ENCODE peak calls at places on chromosomes 16 and 17, in six cellular contexts. G, R, Z, A, T and W are unnamed samples.
A peak's percentile ranks its signal among the peaks of the same experiment; 100 is the strongest.

GRCh38 chr16:81266680-81267095 is 28.2 kb downstream of the BCO1 start:
- DNase-seq in G (no peak), R (no peak), Z (peak; percentile 67), A (peak; percentile 36), T (no peak), W (no peak)

GRCh38 chr16:89268987-89269735 is 51.7 kb downstream of the ZNF778 start:
- DNase-seq in G (peak; percentile 65), R (no peak), Z (no peak), A (peak; percentile 31), T (no peak), W (no peak)

GRCh38 chr17:71409712-71410111 is 711.1 kb upstream of the SOX9 start:
- DNase-seq in G (no peak), R (no peak), Z (peak; percentile 97), A (peak; percentile 92), T (no peak), W (no peak)

GRCh38 chr17:41618341-41619161 is 5.8 kb downstream of the KRT17 start:
- DNase-seq in G (no peak), R (no peak), Z (peak; percentile 86), A (no peak), T (no peak), W (no peak)

GRCh38 chr17:58323420-58324408 is 4.9 kb downstream of the TSPOAP1 start:
- DNase-seq in G (no peak), R (no peak), Z (no peak), A (no peak), T (no peak), W (no peak)

GRCh38 chr17:82022310-82022980 is at the start of gene CENPX:
- DNase-seq in G (no peak), R (no peak), Z (no peak), A (no peak), T (peak; percentile 67), W (no peak)

GRCh38 chr16:66517586-66518263 is 32.2 kb downstream of the TK2 start:
- DNase-seq in G (no peak), R (no peak), Z (no peak), A (no peak), T (no peak), W (no peak)

GRCh38 chr17:28620010-28620409 is 6.0 kb upstream of the RSKR start:
- DNase-seq in G (no peak), R (no peak), Z (no peak), A (no peak), T (no peak), W (no peak)

GRCh38 chr16:48091077-48091476 is 64.7 kb downstream of the ABCC12 start:
- DNase-seq in G (no peak), R (no peak), Z (no peak), A (no peak), T (no peak), W (no peak)

GRCh38 chr17:44652727-44653126 is 3.5 kb upstream of the MEIOC start:
- DNase-seq in G (no peak), R (no peak), Z (no peak), A (no peak), T (no peak), W (no peak)

GRCh38 chr17:32881054-32881453 is 4.1 kb upstream of the MYO1D start:
- DNase-seq in G (no peak), R (no peak), Z (no peak), A (no peak), T (no peak), W (no peak)

GRCh38 chr17:7839890-7840260 is 5.9 kb downstream of the KDM6B start:
- DNase-seq in G (no peak), R (no peak), Z (no peak), A (peak; percentile 36), T (peak; percentile 31), W (no peak)

GRCh38 chr17:65799454-65799853 is 238.0 kb upstream of the AXIN2 start:
- DNase-seq in G (no peak), R (no peak), Z (no peak), A (no peak), T (no peak), W (no peak)

GRCh38 chr16:83807710-83808572 is at the start of gene HSBP1:
- DNase-seq in G (peak; percentile 90), R (peak; percentile 97), Z (peak; percentile 86), A (peak; percentile 87), T (peak; percentile 96), W (peak; percentile 87)

GRCh38 chr17:72163474-72163873 is 42.7 kb downstream of the SOX9 start:
- DNase-seq in G (no peak), R (no peak), Z (no peak), A (no peak), T (no peak), W (no peak)

GRCh38 chr17:69608808-69609494 is 194.5 kb downstream of the MAP2K6 start:
- DNase-seq in G (no peak), R (no peak), Z (peak; percentile 83), A (peak; percentile 98), T (no peak), W (no peak)

GRCh38 chr16:62870554-62870953 is 834.3 kb upstream of the CDH8 start:
- DNase-seq in G (no peak), R (peak; percentile 2), Z (no peak), A (no peak), T (no peak), W (no peak)

GRCh38 chr17:73088561-73088960 is 3.9 kb downstream of the SLC39A11 start:
- DNase-seq in G (no peak), R (no peak), Z (no peak), A (no peak), T (no peak), W (no peak)

GRCh38 chr16:4979164-4979563 is 21.0 kb downstream of the SEC14L5 start:
- DNase-seq in G (no peak), R (no peak), Z (no peak), A (no peak), T (no peak), W (no peak)

GRCh38 chr17:19006698-19007097 is 2.1 kb upstream of the FAM83G start:
- DNase-seq in G (no peak), R (no peak), Z (no peak), A (no peak), T (no peak), W (no peak)

GRCh38 chr17:19005789-19006430 is 1.3 kb upstream of the FAM83G start:
- DNase-seq in G (no peak), R (no peak), Z (no peak), A (no peak), T (no peak), W (no peak)

GRCh38 chr17:19003966-19004600 is 481 bp downstream of the FAM83G start:
- DNase-seq in G (no peak), R (peak; percentile 76), Z (peak; percentile 54), A (peak; percentile 51), T (peak; percentile 70), W (no peak)

GRCh38 chr17:19004601-19005441 is at the start of gene FAM83G:
- DNase-seq in G (peak; percentile 46), R (peak; percentile 77), Z (peak; percentile 84), A (peak; percentile 72), T (peak; percentile 80), W (no peak)

GRCh38 chr17:19005442-19005773 is 844 bp upstream of the FAM83G start:
- DNase-seq in G (no peak), R (no peak), Z (no peak), A (no peak), T (no peak), W (no peak)
- H3K27ac ChIP-seq in G (no peak overlapping the region), R (peak overlapping the region; percentile 13), Z (no peak overlapping the region), A (no peak overlapping the region), T (no peak overlapping the region), W (no peak overlapping the region)

GRCh38 chr16:16090238-16090637 is 133.1 kb downstream of the ABCC6 start:
- DNase-seq in G (no peak), R (no peak), Z (no peak), A (no peak), T (no peak), W (no peak)

GRCh38 chr16:16093625-16094332 is 129.5 kb downstream of the ABCC6 start:
- DNase-seq in G (no peak), R (no peak), Z (no peak), A (no peak), T (no peak), W (no peak)

GRCh38 chr16:16096161-16096857 is 127.0 kb downstream of the ABCC6 start:
- DNase-seq in G (peak; percentile 32), R (peak; percentile 25), Z (no peak), A (peak; percentile 89), T (peak; percentile 18), W (no peak)

GRCh38 chr16:16095646-16096045 is 127.6 kb downstream of the ABCC6 start:
- DNase-seq in G (no peak), R (no peak), Z (no peak), A (peak; percentile 35), T (no peak), W (no peak)

DNA sequence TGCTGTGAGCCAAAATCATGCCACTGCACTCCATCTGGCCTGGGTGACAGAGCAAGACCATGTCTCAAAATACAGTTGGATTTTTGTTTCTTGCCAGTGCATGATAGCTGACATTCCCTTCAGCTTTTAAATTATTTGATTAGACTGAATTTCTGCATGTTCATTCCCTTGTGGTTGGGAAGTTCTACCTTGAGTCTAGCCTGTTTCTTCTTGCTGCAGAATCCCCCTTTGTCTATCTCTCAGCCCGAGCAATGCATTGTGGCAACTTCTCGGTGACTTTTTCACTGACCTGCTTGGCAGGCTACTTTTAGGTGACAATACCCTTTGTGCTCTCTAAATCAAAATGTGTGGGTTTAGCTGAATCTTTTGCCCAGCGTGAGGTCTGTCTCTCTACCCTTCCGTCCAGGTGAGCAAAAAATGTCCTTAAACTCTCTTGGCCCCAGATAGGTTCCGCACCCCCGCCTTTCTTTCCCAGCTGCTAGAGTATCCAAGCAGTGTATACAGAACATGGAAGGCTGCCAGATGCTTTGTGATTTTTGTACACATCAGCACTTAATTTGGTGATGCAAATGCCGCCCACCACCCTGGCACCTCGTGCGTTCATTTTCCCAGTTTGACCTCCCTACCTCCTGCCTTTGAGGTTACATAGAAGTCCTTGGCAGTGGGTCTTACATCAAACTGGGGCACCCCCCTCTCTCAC is 130.2 kb downstream of the ABCC6 start:
- DNase-seq in G (no peak), R (no peak), Z (no peak), A (peak; percentile 71), T (no peak), W (no peak)
- H3K27ac ChIP-seq in G (no peak overlapping the region), R (no peak overlapping the region), Z (no peak overlapping the region), A (peak overlapping the region; percentile 16), T (no peak overlapping the region), W (no peak overlapping the region)

DNA sequence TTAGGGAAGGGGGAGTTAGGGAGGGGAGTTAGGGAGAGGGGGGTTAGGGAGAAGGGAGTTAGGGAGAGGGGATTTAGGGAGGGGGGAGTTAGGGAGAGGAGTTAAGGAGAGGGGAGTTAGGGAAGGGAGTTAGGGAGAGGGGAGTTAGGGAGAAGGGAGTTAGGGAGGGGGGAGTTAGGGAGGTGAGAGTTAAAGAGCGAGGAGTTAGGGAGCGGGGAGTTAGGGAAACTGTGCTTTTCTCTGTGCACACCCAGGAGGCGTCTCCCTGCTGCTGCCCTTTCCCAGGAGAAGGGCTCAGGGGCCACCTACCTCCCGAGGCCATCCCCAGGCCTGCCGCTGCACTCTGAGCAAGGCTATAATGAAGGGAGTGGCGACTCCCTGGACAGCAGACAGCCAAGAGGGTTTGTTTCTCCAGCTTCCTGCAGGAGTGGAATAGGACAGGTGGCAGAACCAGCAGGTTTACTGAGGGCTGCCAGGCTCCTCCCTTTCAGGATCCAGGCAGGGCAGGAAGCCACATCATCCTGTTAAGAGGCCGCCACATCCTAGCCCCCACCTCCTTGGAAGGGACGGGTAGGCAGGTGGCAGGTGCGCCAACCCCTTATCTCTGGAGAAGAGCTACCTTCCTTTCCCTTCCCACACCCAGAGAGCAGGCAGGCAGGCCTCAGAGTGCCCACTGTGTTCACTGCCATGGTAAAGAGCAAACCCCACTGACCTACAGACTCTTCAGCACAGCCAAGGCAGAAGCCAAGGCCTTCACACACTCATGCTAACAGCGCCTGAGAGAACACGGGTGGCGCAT is 4.3 kb downstream of the CANT1 start:
- DNase-seq in G (no peak), R (no peak), Z (peak; percentile 61), A (no peak), T (no peak), W (peak; percentile 43)
- H3K27ac ChIP-seq in G (no peak overlapping the region), R (no peak overlapping the region), Z (no peak overlapping the region), A (no peak overlapping the region), T (no peak overlapping the region), W (peak overlapping the region; percentile 5)

GRCh38 chr17:50466371-50467113 is 2.1 kb downstream of the CHAD start:
- DNase-seq in G (no peak), R (no peak), Z (no peak), A (no peak), T (no peak), W (no peak)
- H3K27ac ChIP-seq in G (no peak overlapping the region), R (no peak overlapping the region), Z (no peak overlapping the region), A (no peak overlapping the region), T (no peak overlapping the region), W (no peak overlapping the region)